ENCODE peak calls at places on chromosomes 5 and 9, in six cellular contexts. T is transverse colon, C is upper lobe of right lung, X is foreskin fibroblast, O is aorta, R is OCI-LY7. P is an unnamed sample.

GRCh38 chr9:93071464-93071863 is 13.0 kb downstream of the SUSD3 start:
- DNase-seq in X (no peak), O (no peak), C (no peak), R (peak), T (no peak), P (no peak)

GRCh38 chr9:34203275-34204010 is 24.6 kb downstream of the UBAP1 start:
- DNase-seq in R (no peak), O (no peak), C (no peak), X (no peak), T (no peak), P (no peak)

GRCh38 chr5:159208508-159209437 is 580 bp downstream of the RNF145 start:
- DNase-seq in C (peak), T (peak), O (peak), X (no peak), R (peak), P (peak)

GRCh38 chr9:20707708-20708107 is 23.6 kb downstream of the FOCAD start:
- DNase-seq in X (no peak), O (no peak), R (no peak), T (no peak), C (no peak), P (no peak)

GRCh38 chr5:64273276-64273675 is 107.6 kb downstream of the RNF180 start:
- DNase-seq in C (no peak), X (no peak), T (no peak), O (no peak), R (no peak), P (no peak)

GRCh38 chr5:129906177-129906887 is 2.1 kb downstream of the CHSY3 start:
- DNase-seq in T (peak), R (no peak), O (peak), X (peak), C (peak), P (no peak)

GRCh38 chr9:33750307-33750838 is 45.0 kb upstream of the PRSS3 start:
- DNase-seq in X (no peak), R (no peak), O (no peak), T (peak), C (no peak), P (no peak)

GRCh38 chr5:133390416-133391155 is 221.8 kb downstream of the FSTL4 start:
- DNase-seq in O (no peak), C (no peak), X (no peak), R (no peak), T (no peak), P (no peak)

GRCh38 chr9:93254061-93254481 is 70.1 kb downstream of the WNK2 start:
- DNase-seq in C (peak), O (peak), T (no peak), X (no peak), R (no peak), P (no peak)

GRCh38 chr5:141001854-141002666 is 35.8 kb downstream of the PCDHAC2 start:
- DNase-seq in X (no peak), C (peak), T (peak), R (no peak), O (peak), P (no peak)

GRCh38 chr5:170151105-170151831 is 45.6 kb downstream of the FOXI1 start:
- DNase-seq in O (peak), T (no peak), R (no peak), X (peak), C (peak), P (peak)

GRCh38 chr9:21668504-21668903 is 133.9 kb upstream of the MTAP start:
- DNase-seq in R (no peak), T (no peak), C (no peak), X (no peak), O (no peak), P (no peak)

GRCh38 chr5:175517824-175518450 is 39.6 kb downstream of the SFXN1 start:
- DNase-seq in R (no peak), C (no peak), X (no peak), T (no peak), O (no peak), P (no peak)

GRCh38 chr5:83877911-83878706 is 157.5 kb upstream of the HAPLN1 start:
- DNase-seq in C (no peak), X (no peak), O (no peak), T (no peak), R (no peak), P (no peak)

GRCh38 chr5:171201285-171201684 is 107.8 kb upstream of the TLX3 start:
- DNase-seq in X (no peak), C (no peak), R (no peak), T (no peak), O (no peak), P (no peak)

P was measured in prostate gland.